ENCODE peak calls at places on chromosomes 3 and 15, in ten cellular contexts. One of them, this sample, is unnamed.
A peak's percentile ranks its signal among the peaks of the same experiment; 100 is the strongest.

GRCh38 chr3:13544293-13544831 is 4.6 kb upstream of the FBLN2 start:
- DNase-seq in HS-5: no peak
- DNase-seq in stimulated activated CD4-positive, alpha-beta T cell treated with anti-CD3 and anti-CD28 coated beads, Interleukin-12 subunit alpha, Interleukin-12 subunit beta, amount 100 ng/mL, for 24 hours: no peak
- DNase-seq in AG04450: no peak
- DNase-seq in C1 segment of cervical spinal cord: no peak
- DNase-seq in NCI-H187 treated with DMSO at 0.1 percent for 48 hours: no peak
- DNase-seq in cardiac fibroblast: peak; percentile 91
- DNase-seq in renal cortical epithelial cell: peak; percentile 69
- DNase-seq in mucosa of descending colon: no peak
- DNase-seq in iris pigment epithelial cell: peak; percentile 89
- DNase-seq in this sample: no peak

GRCh38 chr3:68919000-68919399 is 13.3 kb downstream of the TAFA4 start:
- DNase-seq in stimulated activated CD4-positive, alpha-beta T cell treated with anti-CD3 and anti-CD28 coated beads, Interleukin-12 subunit alpha, Interleukin-12 subunit beta, amount 100 ng/mL, for 24 hours: no peak
- DNase-seq in C1 segment of cervical spinal cord: no peak
- DNase-seq in renal cortical epithelial cell: peak; percentile 42
- DNase-seq in HS-5: no peak
- DNase-seq in mucosa of descending colon: no peak
- DNase-seq in NCI-H187 treated with DMSO at 0.1 percent for 48 hours: no peak
- DNase-seq in iris pigment epithelial cell: peak; percentile 44
- DNase-seq in cardiac fibroblast: peak; percentile 35
- DNase-seq in AG04450: no peak
- DNase-seq in this sample: no peak

GRCh38 chr3:183644244-183644643 is 8.8 kb downstream of the KLHL24 start:
- DNase-seq in renal cortical epithelial cell: no peak
- DNase-seq in mucosa of descending colon: no peak
- DNase-seq in stimulated activated CD4-positive, alpha-beta T cell treated with anti-CD3 and anti-CD28 coated beads, Interleukin-12 subunit alpha, Interleukin-12 subunit beta, amount 100 ng/mL, for 24 hours: no peak
- DNase-seq in iris pigment epithelial cell: no peak
- DNase-seq in C1 segment of cervical spinal cord: no peak
- DNase-seq in AG04450: no peak
- DNase-seq in HS-5: no peak
- DNase-seq in cardiac fibroblast: no peak
- DNase-seq in NCI-H187 treated with DMSO at 0.1 percent for 48 hours: no peak
- DNase-seq in this sample: no peak

GRCh38 chr3:156174229-156174847 is 54.0 kb downstream of the KCNAB1 start:
- DNase-seq in cardiac fibroblast: peak; percentile 79
- DNase-seq in AG04450: peak; percentile 13
- DNase-seq in iris pigment epithelial cell: peak; percentile 39
- DNase-seq in stimulated activated CD4-positive, alpha-beta T cell treated with anti-CD3 and anti-CD28 coated beads, Interleukin-12 subunit alpha, Interleukin-12 subunit beta, amount 100 ng/mL, for 24 hours: no peak
- DNase-seq in HS-5: peak; percentile 20
- DNase-seq in NCI-H187 treated with DMSO at 0.1 percent for 48 hours: no peak
- DNase-seq in mucosa of descending colon: no peak
- DNase-seq in C1 segment of cervical spinal cord: no peak
- DNase-seq in renal cortical epithelial cell: peak; percentile 70
- DNase-seq in this sample: peak; percentile 81

GRCh38 chr3:125042725-125043406 is 12.9 kb downstream of the HEG1 start:
- DNase-seq in AG04450: no peak
- DNase-seq in stimulated activated CD4-positive, alpha-beta T cell treated with anti-CD3 and anti-CD28 coated beads, Interleukin-12 subunit alpha, Interleukin-12 subunit beta, amount 100 ng/mL, for 24 hours: no peak
- DNase-seq in cardiac fibroblast: peak; percentile 72
- DNase-seq in NCI-H187 treated with DMSO at 0.1 percent for 48 hours: no peak
- DNase-seq in mucosa of descending colon: no peak
- DNase-seq in HS-5: no peak
- DNase-seq in iris pigment epithelial cell: no peak
- DNase-seq in C1 segment of cervical spinal cord: no peak
- DNase-seq in renal cortical epithelial cell: no peak
- DNase-seq in this sample: no peak

GRCh38 chr15:87952736-87953135 is 303.8 kb downstream of the NTRK3 start:
- DNase-seq in renal cortical epithelial cell: no peak
- DNase-seq in iris pigment epithelial cell: no peak
- DNase-seq in AG04450: no peak
- DNase-seq in mucosa of descending colon: no peak
- DNase-seq in cardiac fibroblast: no peak
- DNase-seq in NCI-H187 treated with DMSO at 0.1 percent for 48 hours: no peak
- DNase-seq in HS-5: no peak
- DNase-seq in C1 segment of cervical spinal cord: no peak
- DNase-seq in stimulated activated CD4-positive, alpha-beta T cell treated with anti-CD3 and anti-CD28 coated beads, Interleukin-12 subunit alpha, Interleukin-12 subunit beta, amount 100 ng/mL, for 24 hours: no peak
- DNase-seq in this sample: no peak

GRCh38 chr15:80556694-80557367 is 138.3 kb upstream of the ABHD17C start:
- DNase-seq in NCI-H187 treated with DMSO at 0.1 percent for 48 hours: peak; percentile 99
- DNase-seq in mucosa of descending colon: no peak
- DNase-seq in C1 segment of cervical spinal cord: no peak
- DNase-seq in HS-5: no peak
- DNase-seq in iris pigment epithelial cell: no peak
- DNase-seq in cardiac fibroblast: peak; percentile 36
- DNase-seq in AG04450: no peak
- DNase-seq in renal cortical epithelial cell: no peak
- DNase-seq in stimulated activated CD4-positive, alpha-beta T cell treated with anti-CD3 and anti-CD28 coated beads, Interleukin-12 subunit alpha, Interleukin-12 subunit beta, amount 100 ng/mL, for 24 hours: no peak
- DNase-seq in this sample: no peak

GRCh38 chr3:73500321-73500720 is 124.4 kb downstream of the PDZRN3 start:
- DNase-seq in C1 segment of cervical spinal cord: no peak
- DNase-seq in renal cortical epithelial cell: no peak
- DNase-seq in cardiac fibroblast: no peak
- DNase-seq in HS-5: no peak
- DNase-seq in mucosa of descending colon: no peak
- DNase-seq in AG04450: no peak
- DNase-seq in NCI-H187 treated with DMSO at 0.1 percent for 48 hours: no peak
- DNase-seq in iris pigment epithelial cell: no peak
- DNase-seq in stimulated activated CD4-positive, alpha-beta T cell treated with anti-CD3 and anti-CD28 coated beads, Interleukin-12 subunit alpha, Interleukin-12 subunit beta, amount 100 ng/mL, for 24 hours: no peak
- DNase-seq in this sample: no peak

GRCh38 chr3:32780071-32780734 is 37.6 kb upstream of the TRIM71 start:
- DNase-seq in stimulated activated CD4-positive, alpha-beta T cell treated with anti-CD3 and anti-CD28 coated beads, Interleukin-12 subunit alpha, Interleukin-12 subunit beta, amount 100 ng/mL, for 24 hours: no peak
- DNase-seq in renal cortical epithelial cell: no peak
- DNase-seq in NCI-H187 treated with DMSO at 0.1 percent for 48 hours: no peak
- DNase-seq in cardiac fibroblast: no peak
- DNase-seq in C1 segment of cervical spinal cord: no peak
- DNase-seq in mucosa of descending colon: no peak
- DNase-seq in HS-5: no peak
- DNase-seq in AG04450: no peak
- DNase-seq in iris pigment epithelial cell: no peak
- DNase-seq in this sample: no peak

GRCh38 chr3:154684021-154684420 is 254.0 kb upstream of the GPR149 start:
- DNase-seq in cardiac fibroblast: no peak
- DNase-seq in NCI-H187 treated with DMSO at 0.1 percent for 48 hours: no peak
- DNase-seq in iris pigment epithelial cell: no peak
- DNase-seq in renal cortical epithelial cell: no peak
- DNase-seq in AG04450: no peak
- DNase-seq in C1 segment of cervical spinal cord: no peak
- DNase-seq in HS-5: no peak
- DNase-seq in mucosa of descending colon: no peak
- DNase-seq in stimulated activated CD4-positive, alpha-beta T cell treated with anti-CD3 and anti-CD28 coated beads, Interleukin-12 subunit alpha, Interleukin-12 subunit beta, amount 100 ng/mL, for 24 hours: no peak
- DNase-seq in this sample: peak; percentile 28

GRCh38 chr15:70768247-70768883 is 5.0 kb upstream of the UACA start:
- DNase-seq in AG04450: no peak
- DNase-seq in iris pigment epithelial cell: no peak
- DNase-seq in NCI-H187 treated with DMSO at 0.1 percent for 48 hours: no peak
- DNase-seq in stimulated activated CD4-positive, alpha-beta T cell treated with anti-CD3 and anti-CD28 coated beads, Interleukin-12 subunit alpha, Interleukin-12 subunit beta, amount 100 ng/mL, for 24 hours: no peak
- DNase-seq in renal cortical epithelial cell: no peak
- DNase-seq in cardiac fibroblast: no peak
- DNase-seq in mucosa of descending colon: no peak
- DNase-seq in HS-5: no peak
- DNase-seq in C1 segment of cervical spinal cord: no peak
- DNase-seq in this sample: no peak

GRCh38 chr15:90818251-90819210 is 49.9 kb upstream of the FURIN start:
- DNase-seq in HS-5: no peak
- DNase-seq in AG04450: no peak
- DNase-seq in stimulated activated CD4-positive, alpha-beta T cell treated with anti-CD3 and anti-CD28 coated beads, Interleukin-12 subunit alpha, Interleukin-12 subunit beta, amount 100 ng/mL, for 24 hours: no peak
- DNase-seq in C1 segment of cervical spinal cord: no peak
- DNase-seq in renal cortical epithelial cell: no peak
- DNase-seq in mucosa of descending colon: no peak
- DNase-seq in NCI-H187 treated with DMSO at 0.1 percent for 48 hours: no peak
- DNase-seq in cardiac fibroblast: no peak
- DNase-seq in iris pigment epithelial cell: no peak
- DNase-seq in this sample: no peak

GRCh38 chr15:91426412-91426811 is 326.4 kb downstream of the SV2B start:
- DNase-seq in renal cortical epithelial cell: peak; percentile 90
- DNase-seq in NCI-H187 treated with DMSO at 0.1 percent for 48 hours: no peak
- DNase-seq in iris pigment epithelial cell: peak; percentile 16
- DNase-seq in AG04450: no peak
- DNase-seq in HS-5: peak; percentile 24
- DNase-seq in mucosa of descending colon: no peak
- DNase-seq in stimulated activated CD4-positive, alpha-beta T cell treated with anti-CD3 and anti-CD28 coated beads, Interleukin-12 subunit alpha, Interleukin-12 subunit beta, amount 100 ng/mL, for 24 hours: no peak
- DNase-seq in C1 segment of cervical spinal cord: no peak
- DNase-seq in cardiac fibroblast: no peak
- DNase-seq in this sample: no peak

GRCh38 chr3:160018959-160019358 is 30.3 kb downstream of the IL12A start:
- DNase-seq in cardiac fibroblast: no peak
- DNase-seq in stimulated activated CD4-positive, alpha-beta T cell treated with anti-CD3 and anti-CD28 coated beads, Interleukin-12 subunit alpha, Interleukin-12 subunit beta, amount 100 ng/mL, for 24 hours: no peak
- DNase-seq in iris pigment epithelial cell: no peak
- DNase-seq in mucosa of descending colon: no peak
- DNase-seq in renal cortical epithelial cell: no peak
- DNase-seq in AG04450: no peak
- DNase-seq in C1 segment of cervical spinal cord: no peak
- DNase-seq in NCI-H187 treated with DMSO at 0.1 percent for 48 hours: peak; percentile 92
- DNase-seq in HS-5: no peak
- DNase-seq in this sample: no peak

GRCh38 chr15:78243491-78243941 is 9.2 kb upstream of the ACSBG1 start:
- DNase-seq in cardiac fibroblast: peak; percentile 68
- DNase-seq in iris pigment epithelial cell: peak; percentile 21
- DNase-seq in AG04450: no peak
- DNase-seq in renal cortical epithelial cell: peak; percentile 66
- DNase-seq in mucosa of descending colon: peak; percentile 68
- DNase-seq in HS-5: no peak
- DNase-seq in stimulated activated CD4-positive, alpha-beta T cell treated with anti-CD3 and anti-CD28 coated beads, Interleukin-12 subunit alpha, Interleukin-12 subunit beta, amount 100 ng/mL, for 24 hours: no peak
- DNase-seq in C1 segment of cervical spinal cord: no peak
- DNase-seq in NCI-H187 treated with DMSO at 0.1 percent for 48 hours: no peak
- DNase-seq in this sample: peak; percentile 35

GRCh38 chr3:174700736-174701135 is 158.4 kb upstream of the NAALADL2 start:
- DNase-seq in mucosa of descending colon: no peak
- DNase-seq in iris pigment epithelial cell: no peak
- DNase-seq in C1 segment of cervical spinal cord: no peak
- DNase-seq in cardiac fibroblast: no peak
- DNase-seq in AG04450: no peak
- DNase-seq in renal cortical epithelial cell: no peak
- DNase-seq in stimulated activated CD4-positive, alpha-beta T cell treated with anti-CD3 and anti-CD28 coated beads, Interleukin-12 subunit alpha, Interleukin-12 subunit beta, amount 100 ng/mL, for 24 hours: no peak
- DNase-seq in NCI-H187 treated with DMSO at 0.1 percent for 48 hours: no peak
- DNase-seq in HS-5: no peak
- DNase-seq in this sample: no peak

GRCh38 chr15:69979783-69980182 is 117.9 kb downstream of the TLE3 start:
- DNase-seq in NCI-H187 treated with DMSO at 0.1 percent for 48 hours: no peak
- DNase-seq in AG04450: no peak
- DNase-seq in HS-5: no peak
- DNase-seq in mucosa of descending colon: peak; percentile 35
- DNase-seq in cardiac fibroblast: no peak
- DNase-seq in C1 segment of cervical spinal cord: no peak
- DNase-seq in iris pigment epithelial cell: no peak
- DNase-seq in stimulated activated CD4-positive, alpha-beta T cell treated with anti-CD3 and anti-CD28 coated beads, Interleukin-12 subunit alpha, Interleukin-12 subunit beta, amount 100 ng/mL, for 24 hours: no peak
- DNase-seq in renal cortical epithelial cell: no peak
- DNase-seq in this sample: no peak

GRCh38 chr3:45593708-45594601 is 596 bp upstream of the LIMD1 start:
- DNase-seq in mucosa of descending colon: peak; percentile 75
- DNase-seq in renal cortical epithelial cell: no peak
- DNase-seq in stimulated activated CD4-positive, alpha-beta T cell treated with anti-CD3 and anti-CD28 coated beads, Interleukin-12 subunit alpha, Interleukin-12 subunit beta, amount 100 ng/mL, for 24 hours: peak; percentile 43
- DNase-seq in NCI-H187 treated with DMSO at 0.1 percent for 48 hours: no peak
- DNase-seq in HS-5: peak; percentile 44
- DNase-seq in AG04450: no peak
- DNase-seq in iris pigment epithelial cell: peak; percentile 73
- DNase-seq in C1 segment of cervical spinal cord: no peak
- DNase-seq in cardiac fibroblast: peak; percentile 78
- DNase-seq in this sample: peak; percentile 37

GRCh38 chr3:126986001-126986400 is 3.1 kb downstream of the PLXNA1 start:
- DNase-seq in NCI-H187 treated with DMSO at 0.1 percent for 48 hours: no peak
- DNase-seq in AG04450: no peak
- DNase-seq in C1 segment of cervical spinal cord: no peak
- DNase-seq in stimulated activated CD4-positive, alpha-beta T cell treated with anti-CD3 and anti-CD28 coated beads, Interleukin-12 subunit alpha, Interleukin-12 subunit beta, amount 100 ng/mL, for 24 hours: no peak
- DNase-seq in cardiac fibroblast: peak; percentile 30
- DNase-seq in mucosa of descending colon: no peak
- DNase-seq in renal cortical epithelial cell: no peak
- DNase-seq in HS-5: no peak
- DNase-seq in iris pigment epithelial cell: peak; percentile 41
- DNase-seq in this sample: no peak

GRCh38 chr3:105997466-105997799 is 128.6 kb upstream of the CBLB start:
- DNase-seq in C1 segment of cervical spinal cord: no peak
- DNase-seq in HS-5: no peak
- DNase-seq in NCI-H187 treated with DMSO at 0.1 percent for 48 hours: no peak
- DNase-seq in stimulated activated CD4-positive, alpha-beta T cell treated with anti-CD3 and anti-CD28 coated beads, Interleukin-12 subunit alpha, Interleukin-12 subunit beta, amount 100 ng/mL, for 24 hours: no peak
- DNase-seq in mucosa of descending colon: no peak
- DNase-seq in iris pigment epithelial cell: no peak
- DNase-seq in renal cortical epithelial cell: no peak
- DNase-seq in AG04450: no peak
- DNase-seq in cardiac fibroblast: no peak
- DNase-seq in this sample: no peak

GRCh38 chr3:48217449-48217848 is 5.8 kb upstream of the CAMP start:
- DNase-seq in renal cortical epithelial cell: peak; percentile 67
- DNase-seq in mucosa of descending colon: no peak
- DNase-seq in stimulated activated CD4-positive, alpha-beta T cell treated with anti-CD3 and anti-CD28 coated beads, Interleukin-12 subunit alpha, Interleukin-12 subunit beta, amount 100 ng/mL, for 24 hours: no peak
- DNase-seq in HS-5: no peak
- DNase-seq in C1 segment of cervical spinal cord: no peak
- DNase-seq in AG04450: no peak
- DNase-seq in cardiac fibroblast: no peak
- DNase-seq in iris pigment epithelial cell: no peak
- DNase-seq in NCI-H187 treated with DMSO at 0.1 percent for 48 hours: no peak
- DNase-seq in this sample: no peak

GRCh38 chr15:71093089-71094024 is 21.9 kb upstream of the THSD4 start:
- DNase-seq in mucosa of descending colon: peak; percentile 77
- DNase-seq in stimulated activated CD4-positive, alpha-beta T cell treated with anti-CD3 and anti-CD28 coated beads, Interleukin-12 subunit alpha, Interleukin-12 subunit beta, amount 100 ng/mL, for 24 hours: no peak
- DNase-seq in AG04450: no peak
- DNase-seq in iris pigment epithelial cell: peak; percentile 86
- DNase-seq in renal cortical epithelial cell: peak; percentile 94
- DNase-seq in C1 segment of cervical spinal cord: no peak
- DNase-seq in HS-5: no peak
- DNase-seq in NCI-H187 treated with DMSO at 0.1 percent for 48 hours: no peak
- DNase-seq in cardiac fibroblast: peak; percentile 34
- DNase-seq in this sample: no peak

GRCh38 chr15:25739687-25740121 is 123.4 kb downstream of the ATP10A start:
- DNase-seq in iris pigment epithelial cell: peak; percentile 4
- DNase-seq in C1 segment of cervical spinal cord: no peak
- DNase-seq in AG04450: peak; percentile 18
- DNase-seq in cardiac fibroblast: peak; percentile 53
- DNase-seq in HS-5: no peak
- DNase-seq in stimulated activated CD4-positive, alpha-beta T cell treated with anti-CD3 and anti-CD28 coated beads, Interleukin-12 subunit alpha, Interleukin-12 subunit beta, amount 100 ng/mL, for 24 hours: no peak
- DNase-seq in renal cortical epithelial cell: peak; percentile 38
- DNase-seq in mucosa of descending colon: peak; percentile 26
- DNase-seq in NCI-H187 treated with DMSO at 0.1 percent for 48 hours: no peak
- DNase-seq in this sample: peak; percentile 39

GRCh38 chr3:12430086-12430485 is 54.2 kb upstream of the TSEN2 start:
- DNase-seq in AG04450: no peak
- DNase-seq in NCI-H187 treated with DMSO at 0.1 percent for 48 hours: no peak
- DNase-seq in C1 segment of cervical spinal cord: no peak
- DNase-seq in mucosa of descending colon: no peak
- DNase-seq in iris pigment epithelial cell: no peak
- DNase-seq in HS-5: no peak
- DNase-seq in renal cortical epithelial cell: no peak
- DNase-seq in stimulated activated CD4-positive, alpha-beta T cell treated with anti-CD3 and anti-CD28 coated beads, Interleukin-12 subunit alpha, Interleukin-12 subunit beta, amount 100 ng/mL, for 24 hours: no peak
- DNase-seq in cardiac fibroblast: no peak
- DNase-seq in this sample: peak; percentile 30

GRCh38 chr3:38136272-38136806 is 588 bp downstream of the ACAA1 start:
- DNase-seq in NCI-H187 treated with DMSO at 0.1 percent for 48 hours: no peak
- DNase-seq in renal cortical epithelial cell: no peak
- DNase-seq in cardiac fibroblast: no peak
- DNase-seq in C1 segment of cervical spinal cord: no peak
- DNase-seq in iris pigment epithelial cell: peak; percentile 32
- DNase-seq in HS-5: no peak
- DNase-seq in mucosa of descending colon: peak; percentile 48
- DNase-seq in stimulated activated CD4-positive, alpha-beta T cell treated with anti-CD3 and anti-CD28 coated beads, Interleukin-12 subunit alpha, Interleukin-12 subunit beta, amount 100 ng/mL, for 24 hours: no peak
- DNase-seq in AG04450: peak; percentile 8
- DNase-seq in this sample: no peak

GRCh38 chr15:60397772-60398445 is at the start of gene ANXA2:
- DNase-seq in HS-5: no peak
- DNase-seq in renal cortical epithelial cell: peak; percentile 64
- DNase-seq in cardiac fibroblast: peak; percentile 94
- DNase-seq in stimulated activated CD4-positive, alpha-beta T cell treated with anti-CD3 and anti-CD28 coated beads, Interleukin-12 subunit alpha, Interleukin-12 subunit beta, amount 100 ng/mL, for 24 hours: peak; percentile 53
- DNase-seq in mucosa of descending colon: peak; percentile 90
- DNase-seq in NCI-H187 treated with DMSO at 0.1 percent for 48 hours: no peak
- DNase-seq in AG04450: no peak
- DNase-seq in C1 segment of cervical spinal cord: no peak
- DNase-seq in iris pigment epithelial cell: peak; percentile 92
- DNase-seq in this sample: peak; percentile 50

GRCh38 chr3:139676634-139677197 is 1.1 kb downstream of the NMNAT3 start:
- DNase-seq in HS-5: no peak
- DNase-seq in cardiac fibroblast: no peak
- DNase-seq in NCI-H187 treated with DMSO at 0.1 percent for 48 hours: no peak
- DNase-seq in mucosa of descending colon: no peak
- DNase-seq in iris pigment epithelial cell: no peak
- DNase-seq in C1 segment of cervical spinal cord: no peak
- DNase-seq in AG04450: no peak
- DNase-seq in stimulated activated CD4-positive, alpha-beta T cell treated with anti-CD3 and anti-CD28 coated beads, Interleukin-12 subunit alpha, Interleukin-12 subunit beta, amount 100 ng/mL, for 24 hours: no peak
- DNase-seq in renal cortical epithelial cell: no peak
- DNase-seq in this sample: no peak

GRCh38 chr3:50205719-50206276 is 727 bp downstream of the SLC38A3 start:
- DNase-seq in AG04450: no peak
- DNase-seq in stimulated activated CD4-positive, alpha-beta T cell treated with anti-CD3 and anti-CD28 coated beads, Interleukin-12 subunit alpha, Interleukin-12 subunit beta, amount 100 ng/mL, for 24 hours: no peak
- DNase-seq in iris pigment epithelial cell: peak; percentile 13
- DNase-seq in cardiac fibroblast: no peak
- DNase-seq in C1 segment of cervical spinal cord: no peak
- DNase-seq in HS-5: no peak
- DNase-seq in NCI-H187 treated with DMSO at 0.1 percent for 48 hours: no peak
- DNase-seq in mucosa of descending colon: peak; percentile 36
- DNase-seq in renal cortical epithelial cell: no peak
- DNase-seq in this sample: no peak